ENCODE peak calls at places on chromosomes 12 and 14, in six cellular contexts. One of them, this sample, is unnamed.

GRCh38 chr14:68626386-68626785 is 166.5 kb downstream of the ZFP36L1 start:
- DNase-seq in stomach: no peak
- DNase-seq in GM12891: no peak
- DNase-seq in H1: no peak
- DNase-seq in GM12878: no peak
- DNase-seq in sigmoid colon: no peak
- DNase-seq in this sample: no peak

GRCh38 chr14:77037886-77038511 is 9.5 kb upstream of the IRF2BPL start:
- DNase-seq in stomach: no peak
- DNase-seq in GM12891: no peak
- DNase-seq in H1: no peak
- DNase-seq in GM12878: no peak
- DNase-seq in sigmoid colon: peak
- DNase-seq in this sample: no peak

GRCh38 chr12:87981495-87981894 is 47.7 kb downstream of the C12orf50 start:
- DNase-seq in stomach: no peak
- DNase-seq in GM12891: no peak
- DNase-seq in H1: no peak
- DNase-seq in GM12878: no peak
- DNase-seq in sigmoid colon: no peak
- DNase-seq in this sample: no peak

GRCh38 chr14:94649543-94650443 is 37.6 kb downstream of the SERPINA3 start:
- DNase-seq in stomach: no peak
- DNase-seq in GM12891: no peak
- DNase-seq in H1: no peak
- DNase-seq in GM12878: no peak
- DNase-seq in sigmoid colon: no peak
- DNase-seq in this sample: no peak

GRCh38 chr14:52076334-52076733 is 7.5 kb upstream of the NID2 start:
- DNase-seq in stomach: no peak
- DNase-seq in GM12891: no peak
- DNase-seq in H1: no peak
- DNase-seq in GM12878: no peak
- DNase-seq in sigmoid colon: no peak
- DNase-seq in this sample: no peak

GRCh38 chr14:78788467-78789360 is 618.5 kb downstream of the NRXN3 start:
- DNase-seq in stomach: no peak
- DNase-seq in GM12891: no peak
- DNase-seq in H1: no peak
- DNase-seq in GM12878: no peak
- DNase-seq in sigmoid colon: no peak
- DNase-seq in this sample: no peak

GRCh38 chr12:121803861-121804416 is at the start of gene SETD1B:
- DNase-seq in stomach: peak
- DNase-seq in GM12891: no peak
- DNase-seq in H1: no peak
- DNase-seq in GM12878: no peak
- DNase-seq in sigmoid colon: peak
- DNase-seq in this sample: no peak

GRCh38 chr12:30806989-30807694 is 52.4 kb upstream of the CAPRIN2 start:
- DNase-seq in stomach: peak
- DNase-seq in GM12891: no peak
- DNase-seq in H1: no peak
- DNase-seq in GM12878: peak
- DNase-seq in sigmoid colon: no peak
- DNase-seq in this sample: peak

GRCh38 chr14:95098984-95099599 is 58.2 kb downstream of the DICER1 start:
- DNase-seq in stomach: peak
- DNase-seq in GM12891: no peak
- DNase-seq in H1: peak
- DNase-seq in GM12878: no peak
- DNase-seq in sigmoid colon: peak
- DNase-seq in this sample: no peak

GRCh38 chr12:70254225-70254624 is 11.0 kb downstream of the CNOT2 start:
- DNase-seq in stomach: no peak
- DNase-seq in GM12891: no peak
- DNase-seq in H1: no peak
- DNase-seq in GM12878: no peak
- DNase-seq in sigmoid colon: no peak
- DNase-seq in this sample: no peak

GRCh38 chr14:106436310-106436905 is 910.0 kb downstream of the TMEM121 start:
- DNase-seq in stomach: no peak
- DNase-seq in GM12891: no peak
- DNase-seq in H1: no peak
- DNase-seq in GM12878: no peak
- DNase-seq in sigmoid colon: no peak
- DNase-seq in this sample: no peak

GRCh38 chr14:69643430-69644200 is 32.2 kb downstream of the SUSD6 start:
- DNase-seq in stomach: peak
- DNase-seq in GM12891: no peak
- DNase-seq in H1: no peak
- DNase-seq in GM12878: no peak
- DNase-seq in sigmoid colon: peak
- DNase-seq in this sample: no peak

GRCh38 chr14:50389668-50390441 is 6.8 kb downstream of the CDKL1 start:
- DNase-seq in stomach: no peak
- DNase-seq in GM12891: no peak
- DNase-seq in H1: no peak
- DNase-seq in GM12878: no peak
- DNase-seq in sigmoid colon: no peak
- DNase-seq in this sample: no peak

GRCh38 chr12:131621701-131622421 is 89.0 kb upstream of the SFSWAP start:
- DNase-seq in stomach: no peak
- DNase-seq in GM12891: no peak
- DNase-seq in H1: no peak
- DNase-seq in GM12878: no peak
- DNase-seq in sigmoid colon: no peak
- DNase-seq in this sample: no peak

GRCh38 chr12:130613831-130614230 is 102.3 kb downstream of the RIMBP2 start:
- DNase-seq in stomach: no peak
- DNase-seq in GM12891: no peak
- DNase-seq in H1: no peak
- DNase-seq in GM12878: no peak
- DNase-seq in sigmoid colon: no peak
- DNase-seq in this sample: no peak

GRCh38 chr12:55728932-55729591 is at the start of gene CD63:
- DNase-seq in stomach: peak
- DNase-seq in GM12891: peak
- DNase-seq in H1: no peak
- DNase-seq in GM12878: no peak
- DNase-seq in sigmoid colon: peak
- DNase-seq in this sample: no peak

GRCh38 chr12:57623385-57623784 is 9.6 kb downstream of the B4GALNT1 start:
- DNase-seq in stomach: no peak
- DNase-seq in GM12891: no peak
- DNase-seq in H1: no peak
- DNase-seq in GM12878: no peak
- DNase-seq in sigmoid colon: no peak
- DNase-seq in this sample: no peak

GRCh38 chr14:105281354-105282097 is 19.3 kb downstream of the BRF1 start:
- DNase-seq in stomach: no peak
- DNase-seq in GM12891: no peak
- DNase-seq in H1: no peak
- DNase-seq in GM12878: no peak
- DNase-seq in sigmoid colon: no peak
- DNase-seq in this sample: peak

GRCh38 chr14:100568998-100569733 is 18.1 kb downstream of the BEGAIN start:
- DNase-seq in stomach: no peak
- DNase-seq in GM12891: no peak
- DNase-seq in H1: no peak
- DNase-seq in GM12878: no peak
- DNase-seq in sigmoid colon: no peak
- DNase-seq in this sample: no peak

GRCh38 chr12:110468212-110469048 is at the start of the genes FAM216A and GPN3:
- DNase-seq in stomach: peak
- DNase-seq in GM12891: peak
- DNase-seq in H1: peak
- DNase-seq in GM12878: peak
- DNase-seq in sigmoid colon: peak
- DNase-seq in this sample: peak

GRCh38 chr14:92507174-92507768 is 6.3 kb upstream of the RIN3 start:
- DNase-seq in stomach: no peak
- DNase-seq in GM12891: no peak
- DNase-seq in H1: no peak
- DNase-seq in GM12878: peak
- DNase-seq in sigmoid colon: peak
- DNase-seq in this sample: no peak

GRCh38 chr14:24427537-24428508 is 1.6 kb downstream of the CBLN3 start:
- DNase-seq in stomach: no peak
- DNase-seq in GM12891: no peak
- DNase-seq in H1: no peak
- DNase-seq in GM12878: no peak
- DNase-seq in sigmoid colon: no peak
- DNase-seq in this sample: no peak

GRCh38 chr12:62210422-62210821 is 49.8 kb upstream of the USP15 start:
- DNase-seq in stomach: peak
- DNase-seq in GM12891: no peak
- DNase-seq in H1: no peak
- DNase-seq in GM12878: no peak
- DNase-seq in sigmoid colon: no peak
- DNase-seq in this sample: no peak

GRCh38 chr12:4108803-4109345 is 164.7 kb upstream of the CCND2 start:
- DNase-seq in stomach: no peak
- DNase-seq in GM12891: no peak
- DNase-seq in H1: no peak
- DNase-seq in GM12878: no peak
- DNase-seq in sigmoid colon: no peak
- DNase-seq in this sample: no peak
- TF ChIP-seq POLR2AphosphoS5 in stomach: no peak
- TF ChIP-seq POLR2AphosphoS5 in GM12891: no peak
- TF ChIP-seq POLR2AphosphoS5 in H1: no peak
- TF ChIP-seq POLR2AphosphoS5 in GM12878: no peak
- TF ChIP-seq POLR2AphosphoS5 in sigmoid colon: no peak
- TF ChIP-seq POLR2AphosphoS5 in this sample: no peak

GRCh38 chr12:50246873-50247612 is 36.3 kb downstream of the LIMA1 start:
- DNase-seq in stomach: peak
- DNase-seq in GM12891: no peak
- DNase-seq in H1: no peak
- DNase-seq in GM12878: peak
- DNase-seq in sigmoid colon: peak
- DNase-seq in this sample: no peak
- TF ChIP-seq POLR2AphosphoS5 in stomach: peak
- TF ChIP-seq POLR2AphosphoS5 in GM12891: no peak
- TF ChIP-seq POLR2AphosphoS5 in H1: no peak
- TF ChIP-seq POLR2AphosphoS5 in GM12878: no peak
- TF ChIP-seq POLR2AphosphoS5 in sigmoid colon: no peak
- TF ChIP-seq POLR2AphosphoS5 in this sample: no peak

DNA sequence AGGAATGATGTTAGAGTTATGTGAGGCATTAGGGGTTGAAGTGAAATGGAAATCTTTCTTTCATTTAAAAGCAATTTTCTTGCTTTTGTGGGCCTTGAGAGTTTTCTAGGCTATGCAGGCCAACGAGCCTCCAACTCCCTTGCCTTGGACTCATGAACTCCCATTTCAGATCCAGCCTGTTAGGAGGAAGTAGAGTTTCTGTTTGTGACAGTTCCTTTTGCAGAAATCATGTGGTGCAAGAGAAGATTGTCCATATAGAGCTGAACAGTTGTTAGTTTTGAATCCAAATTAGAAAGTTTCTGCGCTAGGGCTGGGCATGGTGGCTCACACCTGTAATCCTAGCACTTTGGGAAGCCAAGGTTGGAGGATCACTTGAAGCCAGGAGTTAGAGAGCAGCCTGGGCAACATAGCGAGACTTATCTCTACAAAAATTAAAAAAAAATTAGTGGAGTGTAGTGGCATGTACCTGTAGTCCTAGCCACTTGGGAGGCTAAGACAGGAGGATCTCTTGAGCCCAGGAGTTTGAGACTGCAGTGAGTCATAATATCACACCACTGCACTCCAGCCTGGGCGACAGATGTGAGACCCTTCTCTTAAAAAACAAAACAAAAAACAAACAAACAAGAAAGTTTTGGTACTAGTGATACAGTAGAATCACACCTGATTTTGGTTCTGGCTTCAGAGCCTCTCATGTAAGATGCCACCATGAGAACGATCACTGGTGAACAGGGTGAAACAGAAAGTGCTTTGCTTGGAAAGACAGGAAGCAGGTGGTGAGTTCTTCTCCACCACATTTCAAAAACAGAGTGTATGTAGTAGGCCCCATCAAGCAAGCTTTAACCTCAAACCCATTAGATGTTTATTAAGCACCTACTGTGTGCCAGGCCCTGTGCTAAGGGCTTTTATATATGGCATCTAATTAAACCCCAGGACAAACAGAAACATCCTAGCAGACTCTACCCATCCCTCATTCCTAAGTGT is 47.5 kb upstream of the MED13L start:
- DNase-seq in stomach: no peak
- DNase-seq in GM12891: peak
- DNase-seq in H1: no peak
- DNase-seq in GM12878: no peak
- DNase-seq in sigmoid colon: no peak
- DNase-seq in this sample: no peak
- TF ChIP-seq POLR2AphosphoS5 in stomach: no peak
- TF ChIP-seq POLR2AphosphoS5 in GM12891: no peak
- TF ChIP-seq POLR2AphosphoS5 in H1: no peak
- TF ChIP-seq POLR2AphosphoS5 in GM12878: no peak
- TF ChIP-seq POLR2AphosphoS5 in sigmoid colon: no peak
- TF ChIP-seq POLR2AphosphoS5 in this sample: no peak

GRCh38 chr12:125090437-125090836 is 25.2 kb downstream of the AACS start:
- DNase-seq in stomach: no peak
- DNase-seq in GM12891: no peak
- DNase-seq in H1: no peak
- DNase-seq in GM12878: no peak
- DNase-seq in sigmoid colon: no peak
- DNase-seq in this sample: no peak
- TF ChIP-seq POLR2AphosphoS5 in stomach: no peak
- TF ChIP-seq POLR2AphosphoS5 in GM12891: no peak
- TF ChIP-seq POLR2AphosphoS5 in H1: no peak
- TF ChIP-seq POLR2AphosphoS5 in GM12878: no peak
- TF ChIP-seq POLR2AphosphoS5 in sigmoid colon: no peak
- TF ChIP-seq POLR2AphosphoS5 in this sample: no peak

GRCh38 chr12:124566181-124567034 is 1.0 kb downstream of the NCOR2 start:
- DNase-seq in stomach: peak
- DNase-seq in GM12891: peak
- DNase-seq in H1: no peak
- DNase-seq in GM12878: no peak
- DNase-seq in sigmoid colon: peak
- DNase-seq in this sample: no peak
- TF ChIP-seq POLR2AphosphoS5 in stomach: peak
- TF ChIP-seq POLR2AphosphoS5 in GM12891: no peak
- TF ChIP-seq POLR2AphosphoS5 in H1: no peak
- TF ChIP-seq POLR2AphosphoS5 in GM12878: peak
- TF ChIP-seq POLR2AphosphoS5 in sigmoid colon: peak
- TF ChIP-seq POLR2AphosphoS5 in this sample: peak

GRCh38 chr12:77102691-77103090 is 37.3 kb upstream of the E2F7 start:
- DNase-seq in stomach: no peak
- DNase-seq in GM12891: no peak
- DNase-seq in H1: no peak
- DNase-seq in GM12878: no peak
- DNase-seq in sigmoid colon: no peak
- DNase-seq in this sample: no peak
- TF ChIP-seq POLR2AphosphoS5 in stomach: no peak
- TF ChIP-seq POLR2AphosphoS5 in GM12891: no peak
- TF ChIP-seq POLR2AphosphoS5 in H1: no peak
- TF ChIP-seq POLR2AphosphoS5 in GM12878: no peak
- TF ChIP-seq POLR2AphosphoS5 in sigmoid colon: no peak
- TF ChIP-seq POLR2AphosphoS5 in this sample: no peak